ENCODE peak calls at places on chromosomes 12 and 14, in five cellular contexts. K is right cardiac atrium, S is foreskin keratinocyte, E is neural progenitor cell, F is uterus. R is an unnamed sample.

GRCh38 chr12:112978163-112979081 is at the start of gene OAS2:
- DNase-seq in K (peak; percentile 70), S (peak; percentile 90), E (peak; percentile 14), F (peak; percentile 47), R (peak; percentile 85)

GRCh38 chr12:109753054-109753401 is 39.4 kb downstream of the FAM222A start:
- DNase-seq in K (no peak), S (no peak), E (no peak), F (no peak), R (no peak)

GRCh38 chr12:104742551-104742961 is 215.5 kb downstream of the SLC41A2 start:
- DNase-seq in K (no peak), S (no peak), E (peak; percentile 49), F (no peak), R (no peak)

GRCh38 chr12:53062977-53063707 is 13.3 kb downstream of the TNS2 start:
- DNase-seq in K (no peak), S (no peak), E (no peak), F (peak; percentile 24), R (no peak)

GRCh38 chr12:130792926-130793849 is 45.9 kb downstream of the STX2 start:
- DNase-seq in K (no peak), S (no peak), E (no peak), F (no peak), R (no peak)

GRCh38 chr14:88669346-88669745 is 106.5 kb downstream of the ZC3H14 start:
- DNase-seq in K (no peak), S (no peak), E (peak; percentile 7), F (no peak), R (no peak)

GRCh38 chr12:123849517-123849916 is 87.4 kb downstream of the DNAH10 start:
- DNase-seq in K (no peak), S (no peak), E (no peak), F (no peak), R (no peak)

GRCh38 chr14:103629503-103630121 is 601 bp downstream of the KLC1 start:
- DNase-seq in K (peak; percentile 72), S (no peak), E (peak; percentile 85), F (peak; percentile 56), R (peak; percentile 46)

GRCh38 chr12:109736552-109737108 is 23.0 kb downstream of the FAM222A start:
- DNase-seq in K (peak; percentile 4), S (no peak), E (peak; percentile 96), F (no peak), R (peak; percentile 40)

GRCh38 chr14:23071244-23071974 is 14.1 kb upstream of the CDH24 start:
- DNase-seq in K (peak; percentile 86), S (no peak), E (peak; percentile 94), F (peak; percentile 84), R (peak; percentile 91)

GRCh38 chr14:61438860-61439765 is 117.7 kb downstream of the PRKCH start:
- DNase-seq in K (peak; percentile 55), S (peak; percentile 27), E (peak; percentile 41), F (no peak), R (peak; percentile 70)

GRCh38 chr12:1608783-1609119 is 14.4 kb upstream of the FBXL14 start:
- DNase-seq in K (no peak), S (no peak), E (no peak), F (no peak), R (no peak)

GRCh38 chr12:109714141-109714912 is 702 bp downstream of the FAM222A start:
- DNase-seq in K (peak; percentile 61), S (no peak), E (peak; percentile 92), F (peak; percentile 59), R (peak; percentile 61)

GRCh38 chr14:79044894-79045624 is 874.9 kb downstream of the NRXN3 start:
- DNase-seq in K (no peak), S (peak; percentile 94), E (peak; percentile 6), F (peak; percentile 20), R (no peak)

GRCh38 chr12:90801776-90802175 is 153.2 kb downstream of the CCER1 start:
- DNase-seq in K (no peak), S (no peak), E (no peak), F (no peak), R (no peak)

GRCh38 chr12:109910969-109911348 is 10.9 kb downstream of the TCHP start:
- DNase-seq in K (no peak), S (no peak), E (peak; percentile 77), F (no peak), R (peak; percentile 14)

GRCh38 chr12:66244446-66244845 is 55.4 kb downstream of the IRAK3 start:
- DNase-seq in K (no peak), S (no peak), E (no peak), F (no peak), R (no peak)

GRCh38 chr12:122090759-122091535 is 12.4 kb downstream of the MLXIP start:
- DNase-seq in K (no peak), S (no peak), E (no peak), F (peak; percentile 55), R (no peak)

GRCh38 chr12:15757553-15758255 is 31.5 kb downstream of the EPS8 start:
- DNase-seq in K (no peak), S (peak; percentile 81), E (no peak), F (no peak), R (peak; percentile 51)

GRCh38 chr12:10716704-10717315 is 6.3 kb downstream of the YBX3 start:
- DNase-seq in K (peak; percentile 87), S (peak; percentile 82), E (peak; percentile 8), F (peak; percentile 79), R (peak; percentile 5)

GRCh38 chr12:111428728-111429175 is 23.0 kb downstream of the SH2B3 start:
- DNase-seq in K (peak; percentile 68), S (no peak), E (no peak), F (no peak), R (no peak)
- H3K27ac ChIP-seq in K (peak overlapping the region; percentile 26), S (no peak overlapping the region), E (no peak overlapping the region), F (peak overlapping the region; percentile 90), R (peak overlapping the region; percentile 69)

GRCh38 chr14:49427117-49427516 is 159.1 kb downstream of the RPS29 start:
- DNase-seq in K (no peak), S (no peak), E (peak; percentile 26), F (no peak), R (no peak)

GRCh38 chr14:49424436-49425331 is 161.5 kb downstream of the RPS29 start:
- DNase-seq in K (no peak), S (peak; percentile 1), E (no peak), F (no peak), R (no peak)

DNA sequence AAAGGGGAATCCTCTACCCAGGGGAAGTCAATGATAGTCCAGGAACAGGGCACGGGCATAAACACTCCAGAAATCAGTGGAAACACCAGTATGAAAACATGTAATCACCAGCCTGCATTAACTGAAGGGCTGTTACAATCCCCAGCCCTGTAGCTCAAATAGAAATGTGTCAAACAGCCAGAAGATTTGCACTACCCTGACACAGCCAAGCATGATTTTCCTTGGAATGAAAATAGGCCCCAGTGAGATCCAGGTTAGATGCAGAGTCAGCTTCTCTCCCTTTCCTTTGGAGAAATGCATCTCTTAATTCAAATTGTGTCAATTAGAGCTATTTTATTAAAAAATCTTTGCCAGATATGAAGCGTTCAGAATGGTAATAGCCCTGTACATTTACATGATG is 158.1 kb downstream of the RPS29 start:
- DNase-seq in K (no peak), S (no peak), E (no peak), F (no peak), R (no peak)
- H3K27ac ChIP-seq in K (no peak overlapping the region), S (no peak overlapping the region), E (no peak overlapping the region), F (no peak overlapping the region), R (no peak overlapping the region)

GRCh38 chr12:120012067-120012621 is 23.1 kb downstream of the BICDL1 start:
- DNase-seq in K (no peak), S (peak; percentile 51), E (peak; percentile 36), F (no peak), R (peak; percentile 12)
- H3K27ac ChIP-seq in K (no peak overlapping the region), S (no peak overlapping the region), E (no peak overlapping the region), F (no peak overlapping the region), R (peak overlapping the region; percentile 11)

GRCh38 chr12:120689397-120690082 is 2.6 kb downstream of the MLEC start:
- DNase-seq in K (no peak), S (no peak), E (no peak), F (no peak), R (peak; percentile 37)

GRCh38 chr12:120690083-120690450 is 3.1 kb downstream of the MLEC start:
- DNase-seq in K (no peak), S (no peak), E (no peak), F (no peak), R (no peak)

GRCh38 chr12:120686690-120687569 is at the start of gene MLEC:
- DNase-seq in K (peak; percentile 98), S (peak; percentile 95), E (peak; percentile 99), F (peak; percentile 99), R (peak; percentile 98)

GRCh38 chr12:120687570-120688289 is 781 bp downstream of the MLEC start:
- DNase-seq in K (no peak), S (no peak), E (peak; percentile 62), F (no peak), R (peak; percentile 43)

GRCh38 chr12:120688527-120689071 is 1.6 kb downstream of the MLEC start:
- DNase-seq in K (no peak), S (no peak), E (no peak), F (no peak), R (peak; percentile 94)
- H3K27ac ChIP-seq in K (peak overlapping the region; percentile 87), S (no peak overlapping the region), E (no peak overlapping the region), F (peak overlapping the region; percentile 95), R (peak overlapping the region; percentile 93)

DNA sequence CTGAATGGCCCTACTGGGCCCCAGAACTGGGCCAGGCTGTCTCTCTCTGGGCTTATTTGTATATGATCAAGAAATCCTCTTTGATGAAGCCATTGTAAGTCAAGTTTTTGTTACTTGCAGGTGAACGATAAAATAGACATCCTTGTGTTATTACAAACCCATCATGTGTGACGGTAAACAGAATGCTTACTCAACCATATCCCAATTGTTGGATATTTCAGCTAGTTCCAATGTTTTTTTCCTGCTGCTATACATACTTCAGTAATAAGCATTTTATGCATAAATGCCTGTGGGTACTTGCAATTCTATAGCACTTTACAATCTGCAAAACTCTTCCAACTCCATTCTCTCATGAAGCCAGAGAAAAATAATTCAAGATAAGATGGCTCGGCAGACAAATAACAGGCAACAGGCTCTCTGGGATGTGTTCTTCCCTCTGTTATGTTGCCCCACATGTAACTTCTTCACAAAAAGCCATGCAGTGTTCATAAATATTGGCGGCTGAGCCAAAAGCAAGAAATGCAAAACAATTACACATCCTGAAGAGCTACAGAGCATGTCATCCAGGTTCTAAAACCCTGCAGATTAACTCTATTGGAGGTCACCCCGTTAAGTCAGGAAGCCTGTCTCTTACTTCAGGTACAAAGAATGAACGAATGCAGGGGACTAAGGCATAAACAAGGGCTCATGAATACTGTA is 69.4 kb downstream of the CLMN start:
- DNase-seq in K (no peak), S (no peak), E (no peak), F (no peak), R (no peak)
- H3K27ac ChIP-seq in K (no peak overlapping the region), S (no peak overlapping the region), E (no peak overlapping the region), F (no peak overlapping the region), R (no peak overlapping the region)

GRCh38 chr12:64666054-64666914 is 56.0 kb downstream of the RASSF3 start:
- DNase-seq in K (no peak), S (no peak), E (no peak), F (no peak), R (no peak)
- H3K27ac ChIP-seq in K (peak overlapping the region; percentile 47), S (no peak overlapping the region), E (no peak overlapping the region), F (peak overlapping the region; percentile 91), R (peak overlapping the region; percentile 64)

R was measured in small intestine.